ENCODE peak calls at places on chromosomes 1 and 21, in six cellular contexts. One of them, this sample, is unnamed.
A peak's percentile ranks its signal among the peaks of the same experiment; 100 is the strongest.

GRCh38 chr1:119475866-119476439 is 31.1 kb upstream of the HSD3B1 start:
- DNase-seq in HCT116: peak; percentile 33
- DNase-seq in fibroblast of lung: peak; percentile 11
- DNase-seq in hepatocyte: peak; percentile 83
- DNase-seq in K562: peak; percentile 62
- DNase-seq in neural progenitor cell: peak; percentile 77
- DNase-seq in this sample: peak; percentile 56

GRCh38 chr1:67960766-67961165 is 89.7 kb downstream of the DIRAS3 start:
- DNase-seq in neural progenitor cell: no peak
- DNase-seq in K562: no peak
- DNase-seq in HCT116: no peak
- DNase-seq in hepatocyte: no peak
- DNase-seq in fibroblast of lung: no peak
- DNase-seq in this sample: no peak

GRCh38 chr1:202796670-202797069 is 11.6 kb downstream of the KDM5B start:
- DNase-seq in HCT116: no peak
- DNase-seq in fibroblast of lung: no peak
- DNase-seq in hepatocyte: no peak
- DNase-seq in K562: no peak
- DNase-seq in neural progenitor cell: no peak
- DNase-seq in this sample: no peak

GRCh38 chr1:215376544-215377264 is 190.4 kb upstream of the KCTD3 start:
- DNase-seq in HCT116: no peak
- DNase-seq in hepatocyte: no peak
- DNase-seq in K562: no peak
- DNase-seq in fibroblast of lung: peak; percentile 49
- DNase-seq in neural progenitor cell: no peak
- DNase-seq in this sample: peak; percentile 53

GRCh38 chr1:35532497-35533226 is 24.5 kb downstream of the KIAA0319L start:
- DNase-seq in K562: no peak
- DNase-seq in neural progenitor cell: no peak
- DNase-seq in hepatocyte: no peak
- DNase-seq in HCT116: no peak
- DNase-seq in fibroblast of lung: no peak
- DNase-seq in this sample: no peak

GRCh38 chr21:25039461-25040380 is 567.6 kb downstream of the MRPL39 start:
- DNase-seq in neural progenitor cell: peak; percentile 5
- DNase-seq in fibroblast of lung: peak; percentile 53
- DNase-seq in HCT116: no peak
- DNase-seq in hepatocyte: no peak
- DNase-seq in K562: no peak
- DNase-seq in this sample: peak; percentile 22

GRCh38 chr1:89989791-89990190 is 5.1 kb upstream of the ZNF326 start:
- DNase-seq in hepatocyte: peak; percentile 79
- DNase-seq in HCT116: no peak
- DNase-seq in neural progenitor cell: no peak
- DNase-seq in K562: no peak
- DNase-seq in fibroblast of lung: no peak
- DNase-seq in this sample: no peak

GRCh38 chr1:181112071-181112929 is 23.8 kb downstream of the IER5 start:
- DNase-seq in neural progenitor cell: no peak
- DNase-seq in HCT116: peak; percentile 96
- DNase-seq in fibroblast of lung: peak; percentile 100
- DNase-seq in K562: peak; percentile 82
- DNase-seq in hepatocyte: peak; percentile 86
- DNase-seq in this sample: no peak

GRCh38 chr1:161799792-161800191 is 33.7 kb downstream of the ATF6 start:
- DNase-seq in hepatocyte: no peak
- DNase-seq in K562: no peak
- DNase-seq in fibroblast of lung: no peak
- DNase-seq in neural progenitor cell: no peak
- DNase-seq in HCT116: no peak
- DNase-seq in this sample: no peak

GRCh38 chr1:207867136-207868081 is 43.5 kb downstream of the CD34 start:
- DNase-seq in K562: no peak
- DNase-seq in neural progenitor cell: no peak
- DNase-seq in HCT116: no peak
- DNase-seq in hepatocyte: no peak
- DNase-seq in fibroblast of lung: peak; percentile 12
- DNase-seq in this sample: no peak

GRCh38 chr1:111599781-111600180 is 19.8 kb upstream of the RAP1A start:
- DNase-seq in fibroblast of lung: no peak
- DNase-seq in neural progenitor cell: no peak
- DNase-seq in HCT116: no peak
- DNase-seq in hepatocyte: no peak
- DNase-seq in K562: peak; percentile 61
- DNase-seq in this sample: no peak
- H3K4me1 ChIP-seq in fibroblast of lung: no peaks in the 10 kb centered on the region
- H3K4me1 ChIP-seq in neural progenitor cell: no peaks in the 10 kb centered on the region
- H3K4me1 ChIP-seq in HCT116: no peaks in the 10 kb centered on the region
- H3K4me1 ChIP-seq in hepatocyte: peaks cover 3% of the 10 kb centered on the region
- H3K4me1 ChIP-seq in K562: peaks cover 14% of the 10 kb centered on the region
- H3K4me1 ChIP-seq in this sample: no peaks in the 10 kb centered on the region

GRCh38 chr1:114153621-114154145 is at the start of gene SYT6:
- DNase-seq in fibroblast of lung: no peak
- DNase-seq in hepatocyte: peak; percentile 31
- DNase-seq in HCT116: no peak
- DNase-seq in neural progenitor cell: peak; percentile 57
- DNase-seq in K562: no peak
- DNase-seq in this sample: peak; percentile 79
- TF ChIP-seq EZH2 in fibroblast of lung: no peak
- TF ChIP-seq EZH2 in hepatocyte: peak; percentile 84
- TF ChIP-seq EZH2 in HCT116: no peak
- TF ChIP-seq EZH2 in neural progenitor cell: peak; percentile 75
- TF ChIP-seq EZH2 in K562: no peak
- TF ChIP-seq EZH2 in this sample: no peak

GRCh38 chr1:1439550-1440261 is 4.2 kb downstream of the VWA1 start:
- DNase-seq in hepatocyte: no peak
- DNase-seq in neural progenitor cell: no peak
- DNase-seq in K562: no peak
- DNase-seq in HCT116: no peak
- DNase-seq in fibroblast of lung: no peak
- DNase-seq in this sample: no peak

GRCh38 chr1:1436634-1437032 is 1.1 kb downstream of the VWA1 start:
- DNase-seq in K562: peak; percentile 13
- DNase-seq in hepatocyte: no peak
- DNase-seq in neural progenitor cell: no peak
- DNase-seq in HCT116: no peak
- DNase-seq in fibroblast of lung: no peak
- DNase-seq in this sample: no peak

GRCh38 chr1:1437033-1437903 is 1.8 kb downstream of the VWA1 start:
- DNase-seq in K562: no peak
- DNase-seq in hepatocyte: no peak
- DNase-seq in fibroblast of lung: no peak
- DNase-seq in neural progenitor cell: no peak
- DNase-seq in HCT116: no peak
- DNase-seq in this sample: no peak

GRCh38 chr1:1438531-1439381 is 3.3 kb downstream of the VWA1 start:
- DNase-seq in neural progenitor cell: no peak
- DNase-seq in fibroblast of lung: no peak
- DNase-seq in HCT116: no peak
- DNase-seq in hepatocyte: no peak
- DNase-seq in K562: no peak
- DNase-seq in this sample: no peak

DNA sequence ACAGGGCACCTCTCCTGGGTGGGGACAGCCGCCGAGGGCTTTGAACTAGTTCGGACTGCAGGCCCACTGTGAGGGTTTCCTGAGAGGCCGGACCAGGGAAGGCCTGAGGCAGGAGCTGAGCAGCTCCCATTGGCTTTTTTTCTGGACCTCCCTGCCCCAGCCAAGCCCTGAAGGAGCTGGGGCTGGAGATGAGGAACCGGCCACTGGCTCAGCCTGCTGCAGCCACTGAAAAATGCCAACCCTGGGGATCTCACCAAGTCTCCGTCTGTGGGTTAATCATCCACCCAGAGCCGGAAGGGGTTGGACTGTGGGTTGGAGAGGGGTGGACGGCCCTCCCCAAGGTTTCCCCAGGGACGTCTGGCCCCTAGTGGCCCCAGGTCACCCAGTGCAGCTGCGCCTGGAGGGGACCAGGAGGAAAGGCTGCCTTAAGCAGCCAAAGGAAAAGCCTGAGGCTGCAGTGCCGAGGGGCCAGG is 2.5 kb downstream of the VWA1 start:
- DNase-seq in fibroblast of lung: no peak
- DNase-seq in hepatocyte: peak; percentile 84
- DNase-seq in K562: no peak
- DNase-seq in neural progenitor cell: no peak
- DNase-seq in HCT116: no peak
- DNase-seq in this sample: no peak
- TF ChIP-seq CTCF in fibroblast of lung: no peak
- TF ChIP-seq CTCF in hepatocyte: peak; percentile 11
- TF ChIP-seq CTCF in K562: peak; percentile 12
- TF ChIP-seq CTCF in neural progenitor cell: no peak
- TF ChIP-seq CTCF in HCT116: no peak
- TF ChIP-seq CTCF in this sample: no peak

GRCh38 chr1:21922103-21923014 is 14.8 kb downstream of the HSPG2 start:
- DNase-seq in hepatocyte: peak; percentile 79
- DNase-seq in K562: no peak
- DNase-seq in neural progenitor cell: no peak
- DNase-seq in HCT116: no peak
- DNase-seq in fibroblast of lung: no peak
- DNase-seq in this sample: no peak

GRCh38 chr1:21914880-21915640 is 22.1 kb downstream of the HSPG2 start:
- DNase-seq in neural progenitor cell: no peak
- DNase-seq in HCT116: no peak
- DNase-seq in fibroblast of lung: peak; percentile 46
- DNase-seq in K562: peak; percentile 68
- DNase-seq in hepatocyte: no peak
- DNase-seq in this sample: no peak

GRCh38 chr1:21921100-21921875 is 15.8 kb downstream of the HSPG2 start:
- DNase-seq in fibroblast of lung: no peak
- DNase-seq in HCT116: no peak
- DNase-seq in K562: no peak
- DNase-seq in hepatocyte: peak; percentile 74
- DNase-seq in neural progenitor cell: no peak
- DNase-seq in this sample: no peak

GRCh38 chr1:21916447-21917240 is 20.5 kb downstream of the HSPG2 start:
- DNase-seq in K562: peak; percentile 56
- DNase-seq in neural progenitor cell: no peak
- DNase-seq in hepatocyte: no peak
- DNase-seq in HCT116: no peak
- DNase-seq in fibroblast of lung: no peak
- DNase-seq in this sample: no peak

DNA sequence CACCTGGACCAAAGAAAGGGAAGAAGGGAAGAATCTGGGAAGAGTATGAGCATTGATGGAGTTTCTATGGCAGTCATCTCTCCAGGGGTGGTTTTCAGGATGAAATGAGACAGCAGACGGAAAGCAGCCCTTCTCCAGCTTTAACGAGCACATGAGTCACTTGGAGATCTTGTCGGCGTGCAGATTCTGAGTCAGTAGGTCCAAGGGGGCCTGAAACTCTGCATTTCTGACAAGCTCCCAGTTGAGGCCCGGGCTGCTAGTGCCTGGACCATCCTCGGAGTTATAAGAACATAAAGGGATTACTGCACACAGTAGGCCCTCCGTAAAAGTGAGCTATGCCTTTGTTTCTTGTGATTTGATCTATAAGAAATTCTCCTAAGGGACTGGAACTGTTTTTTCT is 17.6 kb downstream of the HSPG2 start:
- DNase-seq in K562: peak; percentile 58
- DNase-seq in neural progenitor cell: no peak
- DNase-seq in HCT116: no peak
- DNase-seq in fibroblast of lung: peak; percentile 61
- DNase-seq in hepatocyte: no peak
- DNase-seq in this sample: no peak
- H3K4me1 ChIP-seq in K562: peaks cover 84% of the 10 kb centered on the region
- H3K4me1 ChIP-seq in neural progenitor cell: peaks cover 18% of the 10 kb centered on the region
- H3K4me1 ChIP-seq in HCT116: peaks cover 13% of the 10 kb centered on the region
- H3K4me1 ChIP-seq in fibroblast of lung: peaks cover 37% of the 10 kb centered on the region
- H3K4me1 ChIP-seq in hepatocyte: peaks cover 47% of the 10 kb centered on the region
- H3K4me1 ChIP-seq in this sample: no peaks in the 10 kb centered on the region

GRCh38 chr1:41366428-41367101 is 5.3 kb downstream of the FOXO6 start:
- DNase-seq in fibroblast of lung: no peak
- DNase-seq in neural progenitor cell: peak; percentile 48
- DNase-seq in HCT116: no peak
- DNase-seq in hepatocyte: peak; percentile 69
- DNase-seq in K562: no peak
- DNase-seq in this sample: peak; percentile 62
- TF ChIP-seq EZH2 in fibroblast of lung: peak; percentile 90
- TF ChIP-seq EZH2 in neural progenitor cell: peak; percentile 75
- TF ChIP-seq EZH2 in HCT116: no peak
- TF ChIP-seq EZH2 in hepatocyte: no peak
- TF ChIP-seq EZH2 in K562: no peak
- TF ChIP-seq EZH2 in this sample: no peak

GRCh38 chr1:183323849-183324683 is 94.1 kb downstream of the NMNAT2 start:
- DNase-seq in K562: no peak
- DNase-seq in neural progenitor cell: no peak
- DNase-seq in HCT116: no peak
- DNase-seq in hepatocyte: no peak
- DNase-seq in fibroblast of lung: no peak
- DNase-seq in this sample: no peak

GRCh38 chr1:183315987-183316758 is 102.0 kb downstream of the NMNAT2 start:
- DNase-seq in hepatocyte: no peak
- DNase-seq in neural progenitor cell: no peak
- DNase-seq in fibroblast of lung: no peak
- DNase-seq in K562: no peak
- DNase-seq in HCT116: no peak
- DNase-seq in this sample: no peak

GRCh38 chr1:183319051-183319450 is 99.1 kb downstream of the NMNAT2 start:
- DNase-seq in hepatocyte: no peak
- DNase-seq in K562: no peak
- DNase-seq in fibroblast of lung: no peak
- DNase-seq in HCT116: no peak
- DNase-seq in neural progenitor cell: no peak
- DNase-seq in this sample: no peak

GRCh38 chr1:183318433-183318832 is 99.7 kb downstream of the NMNAT2 start:
- DNase-seq in neural progenitor cell: peak; percentile 61
- DNase-seq in HCT116: no peak
- DNase-seq in hepatocyte: peak; percentile 87
- DNase-seq in fibroblast of lung: peak; percentile 92
- DNase-seq in K562: no peak
- DNase-seq in this sample: no peak
- TF ChIP-seq CTCF in neural progenitor cell: peak; percentile 41
- TF ChIP-seq CTCF in HCT116: peak; percentile 21
- TF ChIP-seq CTCF in hepatocyte: peak; percentile 59
- TF ChIP-seq CTCF in fibroblast of lung: peak; percentile 83
- TF ChIP-seq CTCF in K562: peak; percentile 7
- TF ChIP-seq CTCF in this sample: no peak

GRCh38 chr1:3176028-3176427 is 107.0 kb downstream of the PRDM16 start:
- DNase-seq in neural progenitor cell: no peak
- DNase-seq in K562: no peak
- DNase-seq in fibroblast of lung: no peak
- DNase-seq in hepatocyte: no peak
- DNase-seq in HCT116: no peak
- DNase-seq in this sample: no peak

GRCh38 chr1:3172431-3173112 is 103.6 kb downstream of the PRDM16 start:
- DNase-seq in fibroblast of lung: no peak
- DNase-seq in HCT116: no peak
- DNase-seq in hepatocyte: no peak
- DNase-seq in K562: no peak
- DNase-seq in neural progenitor cell: no peak
- DNase-seq in this sample: no peak

GRCh38 chr1:3175486-3175885 is 106.5 kb downstream of the PRDM16 start:
- DNase-seq in hepatocyte: no peak
- DNase-seq in fibroblast of lung: no peak
- DNase-seq in K562: no peak
- DNase-seq in neural progenitor cell: no peak
- DNase-seq in HCT116: no peak
- DNase-seq in this sample: no peak

GRCh38 chr1:3173113-3173745 is 104.2 kb downstream of the PRDM16 start:
- DNase-seq in HCT116: no peak
- DNase-seq in hepatocyte: no peak
- DNase-seq in neural progenitor cell: no peak
- DNase-seq in fibroblast of lung: no peak
- DNase-seq in K562: no peak
- DNase-seq in this sample: no peak

GRCh38 chr1:3174487-3175247 is 105.7 kb downstream of the PRDM16 start:
- DNase-seq in K562: no peak
- DNase-seq in fibroblast of lung: peak; percentile 70
- DNase-seq in neural progenitor cell: no peak
- DNase-seq in HCT116: no peak
- DNase-seq in hepatocyte: no peak
- DNase-seq in this sample: no peak
- H3K4me1 ChIP-seq in K562: no peaks in the 10 kb centered on the region
- H3K4me1 ChIP-seq in fibroblast of lung: peaks cover 2% of the 10 kb centered on the region
- H3K4me1 ChIP-seq in neural progenitor cell: peaks cover 22% of the 10 kb centered on the region
- H3K4me1 ChIP-seq in HCT116: no peaks in the 10 kb centered on the region
- H3K4me1 ChIP-seq in hepatocyte: peaks cover 21% of the 10 kb centered on the region
- H3K4me1 ChIP-seq in this sample: no peaks in the 10 kb centered on the region